ENCODE peak calls at places on chromosomes 5 and 9, in six cellular contexts. One of them, this sample, is unnamed. For H3K9me3, the result is how much of the 10 kb centered on the place peaks cover.

GRCh38 chr9:137310190-137311052 is 8.3 kb upstream of the NRARP start:
- DNase-seq in GM23248: no peak
- DNase-seq in uterus: no peak
- DNase-seq in lung: no peak
- DNase-seq in GM12878: no peak
- DNase-seq in breast epithelium: no peak
- DNase-seq in this sample: peak

GRCh38 chr5:179801304-179802206 is 5.1 kb downstream of the MGAT4B start:
- DNase-seq in GM23248: no peak
- DNase-seq in uterus: peak
- DNase-seq in lung: peak
- DNase-seq in GM12878: no peak
- DNase-seq in breast epithelium: no peak
- DNase-seq in this sample: no peak

GRCh38 chr5:54764691-54765090 is 220.7 kb downstream of the ESM1 start:
- DNase-seq in GM23248: peak
- DNase-seq in uterus: no peak
- DNase-seq in lung: no peak
- DNase-seq in GM12878: no peak
- DNase-seq in breast epithelium: no peak
- DNase-seq in this sample: no peak

GRCh38 chr5:16869821-16870796 is 66.0 kb downstream of the MYO10 start:
- DNase-seq in GM23248: peak
- DNase-seq in uterus: no peak
- DNase-seq in lung: no peak
- DNase-seq in GM12878: no peak
- DNase-seq in breast epithelium: no peak
- DNase-seq in this sample: no peak

GRCh38 chr9:34589656-34590375 is at the start of gene CNTFR:
- DNase-seq in GM23248: peak
- DNase-seq in uterus: peak
- DNase-seq in lung: no peak
- DNase-seq in GM12878: no peak
- DNase-seq in breast epithelium: no peak
- DNase-seq in this sample: peak

GRCh38 chr5:59036274-59036961 is 453.5 kb downstream of the RAB3C start:
- DNase-seq in GM23248: peak
- DNase-seq in uterus: peak
- DNase-seq in lung: peak
- DNase-seq in GM12878: no peak
- DNase-seq in breast epithelium: no peak
- DNase-seq in this sample: no peak

GRCh38 chr5:171386861-171387254 is 791 bp upstream of the NPM1 start:
- DNase-seq in GM23248: no peak
- DNase-seq in uterus: no peak
- DNase-seq in lung: no peak
- DNase-seq in GM12878: no peak
- DNase-seq in breast epithelium: no peak
- DNase-seq in this sample: no peak

GRCh38 chr9:134410835-134411217 is 84.6 kb downstream of the RXRA start:
- DNase-seq in GM23248: no peak
- DNase-seq in uterus: no peak
- DNase-seq in lung: no peak
- DNase-seq in GM12878: no peak
- DNase-seq in breast epithelium: no peak
- DNase-seq in this sample: no peak

GRCh38 chr9:33102551-33103210 is 26.2 kb upstream of the SMU1 start:
- DNase-seq in GM23248: no peak
- DNase-seq in uterus: no peak
- DNase-seq in lung: no peak
- DNase-seq in GM12878: no peak
- DNase-seq in breast epithelium: peak
- DNase-seq in this sample: no peak

GRCh38 chr9:77575785-77576184 is 72.3 kb downstream of the GNA14 start:
- DNase-seq in GM23248: peak
- DNase-seq in uterus: no peak
- DNase-seq in lung: no peak
- DNase-seq in GM12878: no peak
- DNase-seq in breast epithelium: no peak
- DNase-seq in this sample: no peak

GRCh38 chr5:13503017-13503416 is 441.5 kb downstream of the DNAH5 start:
- DNase-seq in GM23248: no peak
- DNase-seq in uterus: no peak
- DNase-seq in lung: no peak
- DNase-seq in GM12878: no peak
- DNase-seq in breast epithelium: no peak
- DNase-seq in this sample: no peak
- H3K9me3 ChIP-seq in GM23248: under half
- H3K9me3 ChIP-seq in uterus: under half
- H3K9me3 ChIP-seq in lung: under half
- H3K9me3 ChIP-seq in GM12878: under half
- H3K9me3 ChIP-seq in breast epithelium: under half
- H3K9me3 ChIP-seq in this sample: under half

DNA sequence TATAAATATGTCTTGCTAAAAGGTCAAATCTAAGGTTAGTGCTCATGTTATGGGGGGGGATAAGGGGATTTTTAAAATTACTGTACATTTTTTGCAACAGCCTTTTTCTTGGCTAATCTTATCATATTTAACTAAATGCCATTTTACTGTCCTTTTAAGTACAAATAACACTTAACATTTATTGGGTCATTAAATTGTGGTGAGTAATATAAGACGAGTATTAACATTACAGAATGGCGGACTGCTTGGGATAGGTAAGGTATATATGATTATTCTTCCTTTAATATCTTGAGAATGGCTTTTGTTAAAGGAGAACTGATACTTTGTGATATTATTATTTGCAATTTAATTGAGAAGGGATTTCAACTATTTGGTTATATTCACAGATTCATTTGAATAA is 33.2 kb downstream of the GPR151 start:
- DNase-seq in GM23248: no peak
- DNase-seq in uterus: no peak
- DNase-seq in lung: no peak
- DNase-seq in GM12878: no peak
- DNase-seq in breast epithelium: no peak
- DNase-seq in this sample: no peak
- H3K4me3 ChIP-seq in GM23248: no peak
- H3K4me3 ChIP-seq in uterus: no peak
- H3K4me3 ChIP-seq in lung: no peak
- H3K4me3 ChIP-seq in GM12878: no peak
- H3K4me3 ChIP-seq in breast epithelium: no peak
- H3K4me3 ChIP-seq in this sample: no peak

DNA sequence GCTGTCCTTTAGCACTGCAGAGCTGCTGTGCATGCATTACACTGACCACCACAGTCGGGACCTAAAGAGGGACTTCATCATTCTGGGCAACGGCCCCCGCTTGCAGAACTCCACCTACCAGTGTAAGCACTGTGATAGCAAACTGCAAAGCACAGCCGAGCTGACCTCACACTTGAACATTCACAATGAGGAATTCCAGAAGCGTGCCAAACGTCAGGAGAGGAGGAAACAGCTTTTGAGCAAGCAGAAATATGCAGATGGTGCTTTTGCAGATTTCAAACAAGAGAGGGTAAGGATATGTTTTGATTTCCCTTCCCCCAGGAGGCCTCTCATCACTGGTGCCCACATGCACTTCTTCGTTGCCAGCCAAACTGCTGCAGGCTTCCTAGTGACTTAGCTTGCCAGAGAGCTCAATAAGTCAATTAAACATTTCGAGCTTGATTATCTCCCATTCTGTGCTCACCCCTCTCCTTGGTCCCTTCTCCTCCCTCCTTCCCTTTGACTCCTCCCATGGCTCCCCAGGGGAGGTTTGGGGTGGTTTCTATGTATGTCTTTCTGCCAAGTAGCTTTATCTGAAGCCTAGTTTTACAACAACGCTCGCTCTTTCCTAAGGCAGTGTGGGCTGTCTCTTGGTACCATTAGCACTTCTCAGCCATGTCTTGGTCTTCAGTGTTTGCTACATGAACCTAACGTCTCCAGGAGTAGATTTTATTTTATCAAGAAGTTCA is 66.7 kb downstream of the ZNF462 start:
- DNase-seq in GM23248: no peak
- DNase-seq in uterus: no peak
- DNase-seq in lung: peak
- DNase-seq in GM12878: no peak
- DNase-seq in breast epithelium: no peak
- DNase-seq in this sample: no peak
- H3K27ac ChIP-seq in GM23248: no peak
- H3K27ac ChIP-seq in uterus: no peak
- H3K27ac ChIP-seq in lung: peak
- H3K27ac ChIP-seq in GM12878: no peak
- H3K27ac ChIP-seq in breast epithelium: no peak
- H3K27ac ChIP-seq in this sample: no peak

GRCh38 chr9:122719218-122719617 is 4.6 kb upstream of the OR1L4 start:
- DNase-seq in GM23248: no peak
- DNase-seq in uterus: no peak
- DNase-seq in lung: no peak
- DNase-seq in GM12878: no peak
- DNase-seq in breast epithelium: no peak
- DNase-seq in this sample: no peak
- H3K9me3 ChIP-seq in GM23248: under half
- H3K9me3 ChIP-seq in uterus: under half
- H3K9me3 ChIP-seq in lung: under half
- H3K9me3 ChIP-seq in GM12878: under half
- H3K9me3 ChIP-seq in breast epithelium: under half
- H3K9me3 ChIP-seq in this sample: under half

GRCh38 chr5:168270446-168270845 is 21.0 kb upstream of the WWC1 start:
- DNase-seq in GM23248: no peak
- DNase-seq in uterus: no peak
- DNase-seq in lung: no peak
- DNase-seq in GM12878: no peak
- DNase-seq in breast epithelium: no peak
- DNase-seq in this sample: no peak

GRCh38 chr5:168266016-168266415 is 25.4 kb upstream of the WWC1 start:
- DNase-seq in GM23248: no peak
- DNase-seq in uterus: no peak
- DNase-seq in lung: no peak
- DNase-seq in GM12878: no peak
- DNase-seq in breast epithelium: no peak
- DNase-seq in this sample: no peak

GRCh38 chr5:168268949-168269943 is 22.2 kb upstream of the WWC1 start:
- DNase-seq in GM23248: peak
- DNase-seq in uterus: peak
- DNase-seq in lung: peak
- DNase-seq in GM12878: no peak
- DNase-seq in breast epithelium: peak
- DNase-seq in this sample: peak

GRCh38 chr5:168273056-168273980 is 18.1 kb upstream of the WWC1 start:
- DNase-seq in GM23248: no peak
- DNase-seq in uterus: no peak
- DNase-seq in lung: no peak
- DNase-seq in GM12878: no peak
- DNase-seq in breast epithelium: no peak
- DNase-seq in this sample: no peak

GRCh38 chr5:168269950-168270349 is 21.5 kb upstream of the WWC1 start:
- DNase-seq in GM23248: no peak
- DNase-seq in uterus: no peak
- DNase-seq in lung: no peak
- DNase-seq in GM12878: no peak
- DNase-seq in breast epithelium: no peak
- DNase-seq in this sample: peak
- H3K4me3 ChIP-seq in GM23248: peak
- H3K4me3 ChIP-seq in uterus: no peak
- H3K4me3 ChIP-seq in lung: no peak
- H3K4me3 ChIP-seq in GM12878: no peak
- H3K4me3 ChIP-seq in breast epithelium: no peak
- H3K4me3 ChIP-seq in this sample: no peak

GRCh38 chr9:70981312-70981711 is 140.1 kb downstream of the TRPM3 start:
- DNase-seq in GM23248: no peak
- DNase-seq in uterus: no peak
- DNase-seq in lung: no peak
- DNase-seq in GM12878: no peak
- DNase-seq in breast epithelium: no peak
- DNase-seq in this sample: no peak

GRCh38 chr9:70983723-70984280 is 137.6 kb downstream of the TRPM3 start:
- DNase-seq in GM23248: no peak
- DNase-seq in uterus: no peak
- DNase-seq in lung: no peak
- DNase-seq in GM12878: no peak
- DNase-seq in breast epithelium: no peak
- DNase-seq in this sample: no peak

DNA sequence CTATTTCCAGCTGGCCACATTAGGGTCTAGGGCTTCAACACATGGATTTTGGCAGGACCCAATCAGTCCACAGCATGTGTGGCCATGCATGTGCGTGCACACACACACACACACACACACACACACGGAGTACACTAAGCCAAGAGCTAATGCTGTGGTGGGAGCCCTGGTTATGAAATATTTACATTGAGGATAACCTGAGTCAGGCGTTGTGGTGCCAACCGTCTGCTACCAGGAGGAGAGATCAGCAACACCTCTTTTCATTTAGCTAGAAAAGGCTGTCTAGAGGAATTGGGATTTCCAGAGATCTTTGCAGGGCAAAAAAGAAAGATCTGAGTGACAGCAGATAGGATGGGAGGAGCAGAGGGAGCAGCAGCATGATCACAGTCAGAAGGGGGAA is 141.4 kb downstream of the TRPM3 start:
- DNase-seq in GM23248: peak
- DNase-seq in uterus: no peak
- DNase-seq in lung: no peak
- DNase-seq in GM12878: no peak
- DNase-seq in breast epithelium: no peak
- DNase-seq in this sample: no peak
- H3K27ac ChIP-seq in GM23248: no peak
- H3K27ac ChIP-seq in uterus: no peak
- H3K27ac ChIP-seq in lung: no peak
- H3K27ac ChIP-seq in GM12878: no peak
- H3K27ac ChIP-seq in breast epithelium: no peak
- H3K27ac ChIP-seq in this sample: no peak

GRCh38 chr5:117713585-117714198 is 1139.1 kb upstream of the SEMA6A start:
- DNase-seq in GM23248: no peak
- DNase-seq in uterus: no peak
- DNase-seq in lung: no peak
- DNase-seq in GM12878: no peak
- DNase-seq in breast epithelium: no peak
- DNase-seq in this sample: no peak
- H3K9me3 ChIP-seq in GM23248: under half
- H3K9me3 ChIP-seq in uterus: under half
- H3K9me3 ChIP-seq in lung: under half
- H3K9me3 ChIP-seq in GM12878: under half
- H3K9me3 ChIP-seq in breast epithelium: under half
- H3K9me3 ChIP-seq in this sample: under half

GRCh38 chr5:141496038-141496437 is 7.2 kb downstream of the PCDHGC5 start:
- DNase-seq in GM23248: no peak
- DNase-seq in uterus: no peak
- DNase-seq in lung: no peak
- DNase-seq in GM12878: no peak
- DNase-seq in breast epithelium: peak
- DNase-seq in this sample: no peak
- H3K4me3 ChIP-seq in GM23248: no peak
- H3K4me3 ChIP-seq in uterus: no peak
- H3K4me3 ChIP-seq in lung: no peak
- H3K4me3 ChIP-seq in GM12878: no peak
- H3K4me3 ChIP-seq in breast epithelium: no peak
- H3K4me3 ChIP-seq in this sample: no peak

GRCh38 chr9:13769641-13770040 is 490.1 kb upstream of the MPDZ start:
- DNase-seq in GM23248: no peak
- DNase-seq in uterus: no peak
- DNase-seq in lung: no peak
- DNase-seq in GM12878: no peak
- DNase-seq in breast epithelium: no peak
- DNase-seq in this sample: no peak

GRCh38 chr9:13769006-13769405 is 489.5 kb upstream of the MPDZ start:
- DNase-seq in GM23248: no peak
- DNase-seq in uterus: no peak
- DNase-seq in lung: no peak
- DNase-seq in GM12878: no peak
- DNase-seq in breast epithelium: no peak
- DNase-seq in this sample: no peak

GRCh38 chr9:13770956-13771355 is 491.5 kb upstream of the MPDZ start:
- DNase-seq in GM23248: no peak
- DNase-seq in uterus: no peak
- DNase-seq in lung: no peak
- DNase-seq in GM12878: no peak
- DNase-seq in breast epithelium: no peak
- DNase-seq in this sample: no peak
- H3K27ac ChIP-seq in GM23248: no peak
- H3K27ac ChIP-seq in uterus: no peak
- H3K27ac ChIP-seq in lung: no peak
- H3K27ac ChIP-seq in GM12878: no peak
- H3K27ac ChIP-seq in breast epithelium: no peak
- H3K27ac ChIP-seq in this sample: no peak

This sample was measured in WERI-Rb-1.